ENCODE peak calls at places on chromosomes 13 and 19, in seven cellular contexts. H, M, U, R, D, I and X are unnamed samples.

GRCh38 chr19:18649371-18650047 is 12.7 kb downstream of the KLHL26 start:
- DNase-seq in H (peak), M (no peak), U (no peak), R (peak), D (peak), I (peak), X (peak)

GRCh38 chr13:51523082-51523518 is 61.2 kb upstream of the WDFY2 start:
- DNase-seq in H (no peak), M (no peak), U (no peak), R (peak), D (no peak), I (peak), X (no peak)

GRCh38 chr13:111061338-111062045 is 53.6 kb upstream of the ARHGEF7 start:
- DNase-seq in H (no peak), M (no peak), U (no peak), R (no peak), D (no peak), I (no peak), X (no peak)

GRCh38 chr19:4023600-4024398 is 16.3 kb downstream of the PIAS4 start:
- DNase-seq in H (no peak), M (no peak), U (no peak), R (peak), D (no peak), I (no peak), X (no peak)

GRCh38 chr13:52809310-52809769 is 39.1 kb downstream of the PCDH8 start:
- DNase-seq in H (peak), M (peak), U (no peak), R (peak), D (no peak), I (peak), X (peak)

GRCh38 chr13:42876810-42877550 is 95.6 kb downstream of the FAM216B start:
- DNase-seq in H (peak), M (no peak), U (no peak), R (no peak), D (no peak), I (peak), X (no peak)

GRCh38 chr19:10518444-10519361 is 1.5 kb upstream of the S1PR5 start:
- DNase-seq in H (peak), M (no peak), U (no peak), R (no peak), D (no peak), I (no peak), X (no peak)

GRCh38 chr19:45076029-45076850 is at the start of gene ZNF296:
- DNase-seq in H (peak), M (no peak), U (peak), R (peak), D (no peak), I (peak), X (peak)

GRCh38 chr13:101309014-101309619 is 107.2 kb downstream of the NALCN start:
- DNase-seq in H (no peak), M (no peak), U (no peak), R (no peak), D (peak), I (peak), X (no peak)

GRCh38 chr19:53394522-53394973 is 401 bp upstream of the ZNF765 start:
- DNase-seq in H (no peak), M (no peak), U (no peak), R (no peak), D (no peak), I (no peak), X (peak)

GRCh38 chr19:40200352-40201099 is 9.3 kb downstream of the MAP3K10 start:
- DNase-seq in H (no peak), M (no peak), U (no peak), R (no peak), D (no peak), I (no peak), X (no peak)

GRCh38 chr13:73876323-73876722 is 257.9 kb downstream of the KLF12 start:
- DNase-seq in H (no peak), M (no peak), U (no peak), R (no peak), D (no peak), I (peak), X (no peak)

GRCh38 chr13:112877066-112877465 is 91.9 kb upstream of the MCF2L start:
- DNase-seq in H (no peak), M (no peak), U (no peak), R (no peak), D (no peak), I (no peak), X (no peak)

GRCh38 chr19:13979224-13979623 is 26.9 kb downstream of the RFX1 start:
- DNase-seq in H (no peak), M (no peak), U (no peak), R (peak), D (no peak), I (no peak), X (no peak)

GRCh38 chr13:113996081-113996911 is 22.4 kb upstream of the C13orf46 start:
- DNase-seq in H (no peak), M (no peak), U (no peak), R (no peak), D (no peak), I (no peak), X (no peak)

GRCh38 chr13:30870049-30870884 is 35.8 kb upstream of the MEDAG start:
- DNase-seq in H (no peak), M (peak), U (no peak), R (peak), D (peak), I (peak), X (peak)

GRCh38 chr13:77437267-77437666 is 98.2 kb upstream of the SCEL start:
- DNase-seq in H (no peak), M (no peak), U (no peak), R (no peak), D (no peak), I (no peak), X (no peak)

GRCh38 chr19:1857648-1858326 is 5.6 kb downstream of the KLF16 start:
- DNase-seq in H (no peak), M (no peak), U (no peak), R (no peak), D (no peak), I (no peak), X (no peak)

GRCh38 chr13:110944121-110944967 is 29.5 kb upstream of the ANKRD10 start:
- DNase-seq in H (no peak), M (peak), U (no peak), R (peak), D (peak), I (peak), X (peak)

GRCh38 chr19:5031231-5032100 is 62.6 kb downstream of the KDM4B start:
- DNase-seq in H (peak), M (peak), U (peak), R (peak), D (no peak), I (peak), X (peak)

GRCh38 chr19:18265611-18265981 is 8.7 kb downstream of the IQCN start:
- DNase-seq in H (no peak), M (no peak), U (no peak), R (no peak), D (no peak), I (no peak), X (no peak)

GRCh38 chr19:47633996-47634395 is 25.1 kb downstream of the BICRA start:
- DNase-seq in H (no peak), M (no peak), U (no peak), R (no peak), D (no peak), I (no peak), X (no peak)